ENCODE peak calls at places on chromosomes 7 and 10, in five cellular contexts. P, R, N, G and K are unnamed samples. For H3K4me1, the result is how much of the 10 kb centered on the place peaks cover.

GRCh38 chr7:85564861-85565630 is 378.2 kb upstream of the SEMA3D start:
- DNase-seq in N (no peak), R (no peak), P (no peak), G (no peak), K (no peak)

GRCh38 chr10:32331606-32332005 is 15.4 kb downstream of the EPC1 start:
- DNase-seq in N (no peak), G (no peak), P (no peak), R (no peak), K (no peak)

GRCh38 chr10:5551531-5552375 is 27.0 kb downstream of the CALML3 start:
- DNase-seq in R (no peak), N (no peak), P (no peak), G (no peak), K (peak)

GRCh38 chr7:158672975-158673374 is 31.6 kb downstream of the NCAPG2 start:
- DNase-seq in N (no peak), R (no peak), P (no peak), G (no peak), K (no peak)

GRCh38 chr7:16801111-16801542 is 3.7 kb downstream of the AGR2 start:
- DNase-seq in P (no peak), R (peak), G (no peak), N (no peak), K (no peak)

GRCh38 chr10:132548106-132548823 is 10.7 kb downstream of the INPP5A start:
- DNase-seq in N (no peak), P (no peak), R (no peak), G (no peak), K (peak)

GRCh38 chr7:27616186-27616491 is 46.5 kb downstream of the HIBADH start:
- DNase-seq in N (no peak), R (no peak), G (no peak), P (no peak), K (no peak)

GRCh38 chr7:3230908-3231307 is 70.1 kb upstream of the SDK1 start:
- DNase-seq in P (no peak), R (no peak), N (no peak), G (no peak), K (no peak)

GRCh38 chr10:128036746-128037542 is 89.3 kb downstream of the MKI67 start:
- DNase-seq in G (peak), N (no peak), P (no peak), R (no peak), K (no peak)

GRCh38 chr10:3091346-3091787 is 24.0 kb downstream of the PFKP start:
- DNase-seq in P (no peak), R (no peak), G (no peak), N (peak), K (peak)

GRCh38 chr10:77516575-77516974 is 121.0 kb downstream of the KCNMA1 start:
- DNase-seq in P (no peak), N (no peak), R (no peak), G (no peak), K (no peak)
- H3K4me1 ChIP-seq in P (under half), N (under half), R (under half), G (under half), K (under half)

DNA sequence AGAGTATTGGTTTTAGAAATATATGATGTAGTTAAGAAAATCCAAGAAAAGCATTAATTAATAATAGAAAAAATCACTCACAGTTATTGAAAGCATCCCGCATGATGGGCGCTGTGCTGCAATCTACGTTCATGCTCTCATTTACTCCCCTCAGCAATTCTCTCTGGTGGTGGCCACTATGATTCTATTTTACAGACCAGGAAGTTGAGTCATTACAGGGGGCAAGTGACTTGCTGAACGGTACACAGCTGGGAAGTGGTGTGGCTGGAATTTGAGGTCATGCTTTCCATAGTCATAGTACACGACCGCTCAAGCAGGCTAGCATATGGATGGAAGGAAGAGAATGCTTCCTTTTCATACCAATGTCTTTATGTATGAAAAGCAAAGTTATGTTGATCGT is 117.4 kb downstream of the TES start:
- DNase-seq in P (no peak), R (no peak), N (no peak), G (no peak), K (no peak)
- H3K4me3 ChIP-seq in P (no peak), R (no peak), N (no peak), G (no peak), K (no peak)

GRCh38 chr7:43689115-43689514 is 40.2 kb downstream of the COA1 start:
- DNase-seq in R (no peak), G (no peak), P (no peak), N (no peak), K (no peak)
- H3K27ac ChIP-seq in R (peak), G (no peak), P (no peak), N (no peak), K (no peak)

GRCh38 chr7:1243964-1244416 is 11.3 kb downstream of the UNCX start:
- DNase-seq in R (no peak), P (no peak), N (no peak), G (no peak), K (no peak)

GRCh38 chr7:1246871-1247526 is 14.3 kb downstream of the UNCX start:
- DNase-seq in N (no peak), P (no peak), G (no peak), R (no peak), K (no peak)

GRCh38 chr7:1244701-1245526 is 12.2 kb downstream of the UNCX start:
- DNase-seq in G (no peak), R (no peak), P (no peak), N (no peak), K (no peak)

GRCh38 chr7:1246170-1246870 is 13.6 kb downstream of the UNCX start:
- DNase-seq in G (no peak), R (no peak), P (no peak), N (no peak), K (no peak)

DNA sequence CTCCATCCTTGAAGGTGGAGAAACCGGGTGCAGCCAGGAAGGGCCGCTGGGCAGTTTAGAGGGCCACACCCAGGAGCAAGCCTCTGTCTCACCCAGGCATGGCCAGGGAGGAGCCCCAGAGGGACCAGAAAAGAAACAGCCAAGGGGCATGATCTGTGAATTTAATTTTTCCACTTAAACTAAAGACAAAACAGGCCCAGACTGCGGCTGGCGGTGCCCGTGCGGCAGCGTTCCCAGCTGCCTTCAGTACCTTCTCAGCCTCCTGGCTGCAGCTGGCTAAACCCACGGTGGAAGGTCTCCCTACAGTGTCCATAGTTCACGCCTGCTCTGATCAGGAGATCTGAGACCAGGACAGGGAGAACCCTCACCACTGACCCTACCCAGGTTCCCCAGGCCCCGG is 12.9 kb downstream of the UNCX start:
- DNase-seq in N (no peak), R (no peak), P (no peak), G (no peak), K (no peak)
- H3K4me1 ChIP-seq in N (under half), R (under half), P (under half), G (under half), K (under half)

GRCh38 chr7:66110861-66111260 is 3.8 kb upstream of the CRCP start:
- DNase-seq in R (peak), P (no peak), G (no peak), N (no peak), K (no peak)
- H3K4me3 ChIP-seq in R (no peak), P (no peak), G (no peak), N (no peak), K (no peak)

GRCh38 chr10:11988924-11989323 is 53.7 kb downstream of the UPF2 start:
- DNase-seq in G (no peak), N (no peak), P (no peak), R (no peak), K (no peak)

GRCh38 chr10:11993834-11994468 is 48.7 kb downstream of the UPF2 start:
- DNase-seq in R (no peak), P (no peak), N (no peak), G (no peak), K (no peak)
- H3K27ac ChIP-seq in R (no peak), P (no peak), N (no peak), G (no peak), K (peak)